ENCODE peak calls at places on chromosomes 13 and 19, in five cellular contexts. One of them, this sample, is unnamed. For H3K4me1 and H3K36me3, the result is how much of the 10 kb centered on the place peaks cover.

GRCh38 chr19:50906217-50906616 is 5.0 kb downstream of the KLK4 start:
- DNase-seq in uterus: no peak
- DNase-seq in upper lobe of right lung: no peak
- DNase-seq in breast epithelium: no peak
- DNase-seq in heart left ventricle: no peak
- DNase-seq in this sample: peak

GRCh38 chr13:79988573-79988972 is 352.4 kb downstream of the SPRY2 start:
- DNase-seq in uterus: no peak
- DNase-seq in upper lobe of right lung: no peak
- DNase-seq in breast epithelium: no peak
- DNase-seq in heart left ventricle: no peak
- DNase-seq in this sample: no peak

GRCh38 chr13:113129480-113129879 is 6.9 kb downstream of the F10 start:
- DNase-seq in uterus: no peak
- DNase-seq in upper lobe of right lung: no peak
- DNase-seq in breast epithelium: peak
- DNase-seq in heart left ventricle: no peak
- DNase-seq in this sample: no peak

GRCh38 chr13:98353750-98354149 is 176.7 kb upstream of the RNF113B start:
- DNase-seq in uterus: no peak
- DNase-seq in upper lobe of right lung: no peak
- DNase-seq in breast epithelium: no peak
- DNase-seq in heart left ventricle: no peak
- DNase-seq in this sample: no peak

GRCh38 chr13:93758575-93758974 is 532.0 kb downstream of the GPC6 start:
- DNase-seq in uterus: no peak
- DNase-seq in upper lobe of right lung: no peak
- DNase-seq in breast epithelium: no peak
- DNase-seq in heart left ventricle: no peak
- DNase-seq in this sample: peak

GRCh38 chr13:50149932-50150331 is 134.7 kb downstream of the KCNRG start:
- DNase-seq in uterus: no peak
- DNase-seq in upper lobe of right lung: no peak
- DNase-seq in breast epithelium: no peak
- DNase-seq in heart left ventricle: peak
- DNase-seq in this sample: no peak

GRCh38 chr19:48491793-48492123 is 19.9 kb downstream of the LMTK3 start:
- DNase-seq in uterus: no peak
- DNase-seq in upper lobe of right lung: no peak
- DNase-seq in breast epithelium: no peak
- DNase-seq in heart left ventricle: peak
- DNase-seq in this sample: no peak

GRCh38 chr13:43763143-43763759 is 23.5 kb downstream of the ENOX1 start:
- DNase-seq in uterus: no peak
- DNase-seq in upper lobe of right lung: no peak
- DNase-seq in breast epithelium: no peak
- DNase-seq in heart left ventricle: no peak
- DNase-seq in this sample: no peak

GRCh38 chr19:31676271-31677004 is 327.2 kb upstream of the TSHZ3 start:
- DNase-seq in uterus: no peak
- DNase-seq in upper lobe of right lung: no peak
- DNase-seq in breast epithelium: no peak
- DNase-seq in heart left ventricle: no peak
- DNase-seq in this sample: no peak

GRCh38 chr13:96551540-96551939 is 442.7 kb downstream of the OXGR1 start:
- DNase-seq in uterus: no peak
- DNase-seq in upper lobe of right lung: no peak
- DNase-seq in breast epithelium: no peak
- DNase-seq in heart left ventricle: no peak
- DNase-seq in this sample: no peak

GRCh38 chr19:1173160-1173844 is 766 bp downstream of the SBNO2 start:
- DNase-seq in uterus: peak
- DNase-seq in upper lobe of right lung: peak
- DNase-seq in breast epithelium: no peak
- DNase-seq in heart left ventricle: no peak
- DNase-seq in this sample: no peak

GRCh38 chr19:10353793-10354391 is 14.5 kb upstream of the ICAM3 start:
- DNase-seq in uterus: peak
- DNase-seq in upper lobe of right lung: no peak
- DNase-seq in breast epithelium: no peak
- DNase-seq in heart left ventricle: peak
- DNase-seq in this sample: no peak

GRCh38 chr13:65710514-65710913 is 1519.6 kb downstream of the PCDH9 start:
- DNase-seq in uterus: no peak
- DNase-seq in upper lobe of right lung: no peak
- DNase-seq in breast epithelium: no peak
- DNase-seq in heart left ventricle: no peak
- DNase-seq in this sample: no peak

GRCh38 chr13:93227280-93227905 is 786 bp downstream of the GPC6 start:
- DNase-seq in uterus: no peak
- DNase-seq in upper lobe of right lung: no peak
- DNase-seq in breast epithelium: no peak
- DNase-seq in heart left ventricle: no peak
- DNase-seq in this sample: no peak

GRCh38 chr19:10730932-10731331 is 13.1 kb downstream of the DNM2 start:
- DNase-seq in uterus: no peak
- DNase-seq in upper lobe of right lung: no peak
- DNase-seq in breast epithelium: no peak
- DNase-seq in heart left ventricle: no peak
- DNase-seq in this sample: no peak

GRCh38 chr13:73993661-73994060 is 140.5 kb downstream of the KLF12 start:
- DNase-seq in uterus: no peak
- DNase-seq in upper lobe of right lung: no peak
- DNase-seq in breast epithelium: no peak
- DNase-seq in heart left ventricle: no peak
- DNase-seq in this sample: no peak

GRCh38 chr13:107824636-107825035 is 390.7 kb downstream of the LIG4 start:
- DNase-seq in uterus: no peak
- DNase-seq in upper lobe of right lung: no peak
- DNase-seq in breast epithelium: no peak
- DNase-seq in heart left ventricle: no peak
- DNase-seq in this sample: no peak

GRCh38 chr13:91045351-91046034 is 302.0 kb upstream of the MIR17HG start:
- DNase-seq in uterus: no peak
- DNase-seq in upper lobe of right lung: no peak
- DNase-seq in breast epithelium: no peak
- DNase-seq in heart left ventricle: no peak
- DNase-seq in this sample: no peak

GRCh38 chr13:113774177-113775107 is 15.4 kb downstream of the TMEM255B start:
- DNase-seq in uterus: no peak
- DNase-seq in upper lobe of right lung: peak
- DNase-seq in breast epithelium: no peak
- DNase-seq in heart left ventricle: no peak
- DNase-seq in this sample: no peak

GRCh38 chr13:113555141-113555540 is 29.4 kb upstream of the TFDP1 start:
- DNase-seq in uterus: no peak
- DNase-seq in upper lobe of right lung: peak
- DNase-seq in breast epithelium: peak
- DNase-seq in heart left ventricle: no peak
- DNase-seq in this sample: no peak

GRCh38 chr13:79187917-79188699 is 217.9 kb downstream of the RBM26 start:
- DNase-seq in uterus: no peak
- DNase-seq in upper lobe of right lung: no peak
- DNase-seq in breast epithelium: no peak
- DNase-seq in heart left ventricle: no peak
- DNase-seq in this sample: no peak

GRCh38 chr13:104943331-104943730 is 1592.1 kb downstream of the EFNB2 start:
- DNase-seq in uterus: no peak
- DNase-seq in upper lobe of right lung: no peak
- DNase-seq in breast epithelium: no peak
- DNase-seq in heart left ventricle: no peak
- DNase-seq in this sample: no peak

GRCh38 chr13:36904219-36904618 is 15.8 kb downstream of the SMAD9 start:
- DNase-seq in uterus: no peak
- DNase-seq in upper lobe of right lung: no peak
- DNase-seq in breast epithelium: no peak
- DNase-seq in heart left ventricle: no peak
- DNase-seq in this sample: no peak

GRCh38 chr13:59691501-59692066 is 472.1 kb downstream of the DIAPH3 start:
- DNase-seq in uterus: no peak
- DNase-seq in upper lobe of right lung: no peak
- DNase-seq in breast epithelium: no peak
- DNase-seq in heart left ventricle: no peak
- DNase-seq in this sample: no peak

GRCh38 chr13:19158006-19158405 is 23.6 kb downstream of the TUBA3C start:
- DNase-seq in uterus: no peak
- DNase-seq in upper lobe of right lung: peak
- DNase-seq in breast epithelium: no peak
- DNase-seq in heart left ventricle: no peak
- DNase-seq in this sample: no peak

GRCh38 chr19:11209892-11210655 is 12.7 kb upstream of the KANK2 start:
- DNase-seq in uterus: no peak
- DNase-seq in upper lobe of right lung: no peak
- DNase-seq in breast epithelium: no peak
- DNase-seq in heart left ventricle: no peak
- DNase-seq in this sample: no peak

GRCh38 chr13:112558696-112559418 is 29.1 kb downstream of the TUBGCP3 start:
- DNase-seq in uterus: no peak
- DNase-seq in upper lobe of right lung: no peak
- DNase-seq in breast epithelium: no peak
- DNase-seq in heart left ventricle: no peak
- DNase-seq in this sample: no peak

GRCh38 chr13:110676511-110677204 is 29.3 kb downstream of the CARS2 start:
- DNase-seq in uterus: no peak
- DNase-seq in upper lobe of right lung: no peak
- DNase-seq in breast epithelium: no peak
- DNase-seq in heart left ventricle: no peak
- DNase-seq in this sample: no peak

GRCh38 chr19:38661996-38662395 is 14.5 kb downstream of the ACTN4 start:
- DNase-seq in uterus: no peak
- DNase-seq in upper lobe of right lung: no peak
- DNase-seq in breast epithelium: no peak
- DNase-seq in heart left ventricle: no peak
- DNase-seq in this sample: no peak

GRCh38 chr19:51706296-51706695 is 13.2 kb downstream of the SPACA6 start:
- DNase-seq in uterus: no peak
- DNase-seq in upper lobe of right lung: no peak
- DNase-seq in breast epithelium: no peak
- DNase-seq in heart left ventricle: no peak
- DNase-seq in this sample: no peak

GRCh38 chr13:39232401-39232980 is 194.2 kb downstream of the NHLRC3 start:
- DNase-seq in uterus: no peak
- DNase-seq in upper lobe of right lung: no peak
- DNase-seq in breast epithelium: no peak
- DNase-seq in heart left ventricle: no peak
- DNase-seq in this sample: no peak

GRCh38 chr19:49421039-49421877 is 2.0 kb downstream of the PTH2 start:
- DNase-seq in uterus: peak
- DNase-seq in upper lobe of right lung: peak
- DNase-seq in breast epithelium: no peak
- DNase-seq in heart left ventricle: peak
- DNase-seq in this sample: peak

GRCh38 chr19:35644987-35645679 is 3.0 kb upstream of the COX6B1 start:
- DNase-seq in uterus: peak
- DNase-seq in upper lobe of right lung: peak
- DNase-seq in breast epithelium: peak
- DNase-seq in heart left ventricle: peak
- DNase-seq in this sample: peak
- H3K4me1 ChIP-seq in uterus: under half
- H3K4me1 ChIP-seq in upper lobe of right lung: under half
- H3K4me1 ChIP-seq in breast epithelium: under half
- H3K4me1 ChIP-seq in heart left ventricle: under half
- H3K4me1 ChIP-seq in this sample: half or more

DNA sequence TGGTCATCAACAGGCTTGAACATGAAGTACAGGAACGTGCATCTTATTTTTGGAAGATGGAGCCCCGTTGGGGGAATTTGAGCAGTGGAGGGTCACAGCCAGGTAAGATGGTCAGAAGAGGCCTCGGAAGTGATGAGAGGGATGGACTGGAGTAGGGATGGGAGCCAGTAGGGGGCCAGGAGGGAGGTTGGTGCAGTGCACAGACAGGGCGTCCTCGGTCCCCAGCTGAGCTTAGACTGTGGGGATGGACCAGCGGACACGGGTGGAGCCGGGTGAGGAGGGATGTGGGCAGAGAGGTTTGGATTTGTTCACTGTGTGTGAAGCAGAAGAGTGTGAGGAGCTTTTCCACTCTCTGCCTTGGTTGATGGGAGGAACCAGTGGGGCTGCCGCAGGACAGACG is 10.6 kb downstream of the RPS9 start:
- DNase-seq in uterus: no peak
- DNase-seq in upper lobe of right lung: no peak
- DNase-seq in breast epithelium: no peak
- DNase-seq in heart left ventricle: no peak
- DNase-seq in this sample: no peak
- H3K27ac ChIP-seq in uterus: no peak
- H3K27ac ChIP-seq in upper lobe of right lung: peak
- H3K27ac ChIP-seq in breast epithelium: peak
- H3K27ac ChIP-seq in heart left ventricle: no peak
- H3K27ac ChIP-seq in this sample: peak

GRCh38 chr19:3638208-3639193 is 11.9 kb upstream of the CACTIN start:
- DNase-seq in uterus: no peak
- DNase-seq in upper lobe of right lung: no peak
- DNase-seq in breast epithelium: no peak
- DNase-seq in heart left ventricle: no peak
- DNase-seq in this sample: no peak
- H3K36me3 ChIP-seq in uterus: under half
- H3K36me3 ChIP-seq in upper lobe of right lung: under half
- H3K36me3 ChIP-seq in breast epithelium: under half
- H3K36me3 ChIP-seq in heart left ventricle: half or more
- H3K36me3 ChIP-seq in this sample: under half

GRCh38 chr19:5131866-5132561 is 163.1 kb downstream of the KDM4B start:
- DNase-seq in uterus: no peak
- DNase-seq in upper lobe of right lung: no peak
- DNase-seq in breast epithelium: no peak
- DNase-seq in heart left ventricle: no peak
- DNase-seq in this sample: no peak
- H3K4me1 ChIP-seq in uterus: under half
- H3K4me1 ChIP-seq in upper lobe of right lung: under half
- H3K4me1 ChIP-seq in breast epithelium: under half
- H3K4me1 ChIP-seq in heart left ventricle: under half
- H3K4me1 ChIP-seq in this sample: under half

GRCh38 chr19:30228113-30228725 is 144.0 kb upstream of the ZNF536 start:
- DNase-seq in uterus: no peak
- DNase-seq in upper lobe of right lung: no peak
- DNase-seq in breast epithelium: no peak
- DNase-seq in heart left ventricle: no peak
- DNase-seq in this sample: no peak
- H3K27ac ChIP-seq in uterus: no peak
- H3K27ac ChIP-seq in upper lobe of right lung: no peak
- H3K27ac ChIP-seq in breast epithelium: no peak
- H3K27ac ChIP-seq in heart left ventricle: peak
- H3K27ac ChIP-seq in this sample: no peak

This sample was measured in CD4-positive, alpha-beta memory T cell.